ENCODE peak calls at places on chromosomes 3 and 15, in nine cellular contexts. One of them, this sample, is unnamed.
A peak's percentile ranks its signal among the peaks of the same experiment; 100 is the strongest.

GRCh38 chr3:4571690-4572334 is 78.7 kb downstream of the ITPR1 start:
- DNase-seq in A549: no peak
- DNase-seq in Peyer's patch: no peak
- DNase-seq in heart left ventricle: no peak
- DNase-seq in stomach: no peak
- DNase-seq in adrenal gland: no peak
- DNase-seq in tibial nerve: no peak
- DNase-seq in ovary: no peak
- DNase-seq in body of pancreas: no peak
- DNase-seq in this sample: no peak

GRCh38 chr3:141795719-141796435 is 32.7 kb downstream of the GRK7 start:
- DNase-seq in A549: no peak
- DNase-seq in Peyer's patch: peak; percentile 71
- DNase-seq in heart left ventricle: no peak
- DNase-seq in stomach: no peak
- DNase-seq in adrenal gland: peak; percentile 56
- DNase-seq in tibial nerve: peak; percentile 40
- DNase-seq in ovary: peak; percentile 40
- DNase-seq in body of pancreas: peak; percentile 17
- DNase-seq in this sample: peak; percentile 94

GRCh38 chr3:72255736-72256559 is 471.0 kb upstream of the PROK2 start:
- DNase-seq in A549: no peak
- DNase-seq in Peyer's patch: peak; percentile 77
- DNase-seq in heart left ventricle: no peak
- DNase-seq in stomach: peak; percentile 85
- DNase-seq in adrenal gland: no peak
- DNase-seq in tibial nerve: no peak
- DNase-seq in ovary: no peak
- DNase-seq in body of pancreas: peak; percentile 76
- DNase-seq in this sample: peak; percentile 73

GRCh38 chr15:56468271-56468912 is 3.5 kb upstream of the MNS1 start:
- DNase-seq in A549: no peak
- DNase-seq in Peyer's patch: no peak
- DNase-seq in heart left ventricle: no peak
- DNase-seq in stomach: no peak
- DNase-seq in adrenal gland: no peak
- DNase-seq in tibial nerve: no peak
- DNase-seq in ovary: no peak
- DNase-seq in body of pancreas: no peak
- DNase-seq in this sample: no peak

GRCh38 chr3:23094890-23095462 is 108.2 kb upstream of the UBE2E2 start:
- DNase-seq in A549: peak; percentile 68
- DNase-seq in Peyer's patch: no peak
- DNase-seq in heart left ventricle: no peak
- DNase-seq in stomach: no peak
- DNase-seq in adrenal gland: no peak
- DNase-seq in tibial nerve: no peak
- DNase-seq in ovary: no peak
- DNase-seq in body of pancreas: no peak
- DNase-seq in this sample: no peak

GRCh38 chr3:49001155-49001554 is 6.0 kb upstream of the WDR6 start:
- DNase-seq in A549: no peak
- DNase-seq in Peyer's patch: no peak
- DNase-seq in heart left ventricle: no peak
- DNase-seq in stomach: no peak
- DNase-seq in adrenal gland: no peak
- DNase-seq in tibial nerve: no peak
- DNase-seq in ovary: no peak
- DNase-seq in body of pancreas: no peak
- DNase-seq in this sample: no peak

GRCh38 chr3:123941150-123941941 is 19.7 kb downstream of the CCDC14 start:
- DNase-seq in A549: no peak
- DNase-seq in Peyer's patch: no peak
- DNase-seq in heart left ventricle: no peak
- DNase-seq in stomach: no peak
- DNase-seq in adrenal gland: no peak
- DNase-seq in tibial nerve: no peak
- DNase-seq in ovary: no peak
- DNase-seq in body of pancreas: no peak
- DNase-seq in this sample: no peak

GRCh38 chr3:36969540-36970432 is 23.1 kb downstream of the EPM2AIP1 start:
- DNase-seq in A549: no peak
- DNase-seq in Peyer's patch: peak; percentile 62
- DNase-seq in heart left ventricle: no peak
- DNase-seq in stomach: no peak
- DNase-seq in adrenal gland: peak; percentile 44
- DNase-seq in tibial nerve: no peak
- DNase-seq in ovary: no peak
- DNase-seq in body of pancreas: no peak
- DNase-seq in this sample: peak; percentile 74

GRCh38 chr15:29821416-29822099 is 710 bp downstream of the TJP1 start:
- DNase-seq in A549: peak; percentile 75
- DNase-seq in Peyer's patch: peak; percentile 87
- DNase-seq in heart left ventricle: peak; percentile 79
- DNase-seq in stomach: peak; percentile 84
- DNase-seq in adrenal gland: peak; percentile 82
- DNase-seq in tibial nerve: peak; percentile 49
- DNase-seq in ovary: peak; percentile 63
- DNase-seq in body of pancreas: peak; percentile 91
- DNase-seq in this sample: peak; percentile 60

GRCh38 chr3:149536429-149536828 is 61.9 kb downstream of the TM4SF4 start:
- DNase-seq in A549: no peak
- DNase-seq in Peyer's patch: no peak
- DNase-seq in heart left ventricle: peak; percentile 79
- DNase-seq in stomach: no peak
- DNase-seq in adrenal gland: peak; percentile 82
- DNase-seq in tibial nerve: no peak
- DNase-seq in ovary: peak; percentile 55
- DNase-seq in body of pancreas: peak; percentile 77
- DNase-seq in this sample: no peak

GRCh38 chr3:51681453-51681852 is 10.4 kb downstream of the TEX264 start:
- DNase-seq in A549: no peak
- DNase-seq in Peyer's patch: peak; percentile 77
- DNase-seq in heart left ventricle: peak; percentile 72
- DNase-seq in stomach: peak; percentile 34
- DNase-seq in adrenal gland: no peak
- DNase-seq in tibial nerve: peak; percentile 30
- DNase-seq in ovary: no peak
- DNase-seq in body of pancreas: no peak
- DNase-seq in this sample: peak; percentile 51

GRCh38 chr15:97909291-97909891 is 51.1 kb upstream of the ARRDC4 start:
- DNase-seq in A549: peak; percentile 33
- DNase-seq in Peyer's patch: peak; percentile 85
- DNase-seq in heart left ventricle: no peak
- DNase-seq in stomach: peak; percentile 74
- DNase-seq in adrenal gland: peak; percentile 76
- DNase-seq in tibial nerve: peak; percentile 59
- DNase-seq in ovary: peak; percentile 12
- DNase-seq in body of pancreas: peak; percentile 74
- DNase-seq in this sample: peak; percentile 54

GRCh38 chr3:10411598-10412332 is 90.9 kb upstream of the SEC13 start:
- DNase-seq in A549: no peak
- DNase-seq in Peyer's patch: no peak
- DNase-seq in heart left ventricle: no peak
- DNase-seq in stomach: no peak
- DNase-seq in adrenal gland: no peak
- DNase-seq in tibial nerve: no peak
- DNase-seq in ovary: no peak
- DNase-seq in body of pancreas: no peak
- DNase-seq in this sample: no peak

GRCh38 chr3:37068031-37068430 is 74.7 kb downstream of the MLH1 start:
- DNase-seq in A549: no peak
- DNase-seq in Peyer's patch: no peak
- DNase-seq in heart left ventricle: no peak
- DNase-seq in stomach: no peak
- DNase-seq in adrenal gland: no peak
- DNase-seq in tibial nerve: no peak
- DNase-seq in ovary: no peak
- DNase-seq in body of pancreas: no peak
- DNase-seq in this sample: no peak

GRCh38 chr15:58293622-58294550 is 137.9 kb upstream of the LIPC start:
- DNase-seq in A549: no peak
- DNase-seq in Peyer's patch: no peak
- DNase-seq in heart left ventricle: no peak
- DNase-seq in stomach: no peak
- DNase-seq in adrenal gland: no peak
- DNase-seq in tibial nerve: no peak
- DNase-seq in ovary: no peak
- DNase-seq in body of pancreas: no peak
- DNase-seq in this sample: no peak

GRCh38 chr3:50237133-50237651 is 1.2 kb downstream of the GNAI2 start:
- DNase-seq in A549: no peak
- DNase-seq in Peyer's patch: peak; percentile 63
- DNase-seq in heart left ventricle: no peak
- DNase-seq in stomach: no peak
- DNase-seq in adrenal gland: no peak
- DNase-seq in tibial nerve: no peak
- DNase-seq in ovary: no peak
- DNase-seq in body of pancreas: no peak
- DNase-seq in this sample: no peak

GRCh38 chr3:62131620-62132019 is 241.7 kb downstream of the FEZF2 start:
- DNase-seq in A549: no peak
- DNase-seq in Peyer's patch: no peak
- DNase-seq in heart left ventricle: no peak
- DNase-seq in stomach: no peak
- DNase-seq in adrenal gland: no peak
- DNase-seq in tibial nerve: no peak
- DNase-seq in ovary: no peak
- DNase-seq in body of pancreas: no peak
- DNase-seq in this sample: no peak

GRCh38 chr15:41417418-41417811 is 520 bp downstream of the RTF1 start:
- DNase-seq in A549: peak; percentile 17
- DNase-seq in Peyer's patch: peak; percentile 55
- DNase-seq in heart left ventricle: no peak
- DNase-seq in stomach: no peak
- DNase-seq in adrenal gland: no peak
- DNase-seq in tibial nerve: no peak
- DNase-seq in ovary: no peak
- DNase-seq in body of pancreas: no peak
- DNase-seq in this sample: peak; percentile 19

GRCh38 chr15:98174286-98174685 is 213.8 kb downstream of the ARRDC4 start:
- DNase-seq in A549: no peak
- DNase-seq in Peyer's patch: no peak
- DNase-seq in heart left ventricle: no peak
- DNase-seq in stomach: no peak
- DNase-seq in adrenal gland: no peak
- DNase-seq in tibial nerve: no peak
- DNase-seq in ovary: no peak
- DNase-seq in body of pancreas: no peak
- DNase-seq in this sample: no peak

GRCh38 chr15:90869601-90870353 is 1.4 kb downstream of the FURIN start:
- DNase-seq in A549: no peak
- DNase-seq in Peyer's patch: peak; percentile 80
- DNase-seq in heart left ventricle: peak; percentile 89
- DNase-seq in stomach: no peak
- DNase-seq in adrenal gland: peak; percentile 64
- DNase-seq in tibial nerve: peak; percentile 67
- DNase-seq in ovary: no peak
- DNase-seq in body of pancreas: peak; percentile 58
- DNase-seq in this sample: peak; percentile 78
- TF ChIP-seq CTCF in A549: no peak
- TF ChIP-seq CTCF in Peyer's patch: no peak
- TF ChIP-seq CTCF in heart left ventricle: no peak
- TF ChIP-seq CTCF in stomach: no peak
- TF ChIP-seq CTCF in adrenal gland: no peak
- TF ChIP-seq CTCF in tibial nerve: no peak
- TF ChIP-seq CTCF in ovary: no peak
- TF ChIP-seq CTCF in body of pancreas: no peak
- TF ChIP-seq CTCF in this sample: no peak

GRCh38 chr15:94317211-94317610 is 85.8 kb downstream of the MCTP2 start:
- DNase-seq in A549: no peak
- DNase-seq in Peyer's patch: no peak
- DNase-seq in heart left ventricle: no peak
- DNase-seq in stomach: no peak
- DNase-seq in adrenal gland: no peak
- DNase-seq in tibial nerve: no peak
- DNase-seq in ovary: no peak
- DNase-seq in body of pancreas: no peak
- DNase-seq in this sample: no peak
- TF ChIP-seq POLR2A in A549: no peak
- TF ChIP-seq POLR2A in Peyer's patch: no peak
- TF ChIP-seq POLR2A in heart left ventricle: no peak
- TF ChIP-seq POLR2A in stomach: no peak
- TF ChIP-seq POLR2A in adrenal gland: no peak
- TF ChIP-seq POLR2A in tibial nerve: no peak
- TF ChIP-seq POLR2A in ovary: no peak
- TF ChIP-seq POLR2A in body of pancreas: no peak
- TF ChIP-seq POLR2A in this sample: no peak

GRCh38 chr3:160677459-160677901 is 520 bp downstream of the ARL14 start:
- DNase-seq in A549: peak; percentile 24
- DNase-seq in Peyer's patch: no peak
- DNase-seq in heart left ventricle: no peak
- DNase-seq in stomach: no peak
- DNase-seq in adrenal gland: no peak
- DNase-seq in tibial nerve: no peak
- DNase-seq in ovary: no peak
- DNase-seq in body of pancreas: peak; percentile 51
- DNase-seq in this sample: no peak

GRCh38 chr3:160675566-160676124 is 1.3 kb upstream of the ARL14 start:
- DNase-seq in A549: no peak
- DNase-seq in Peyer's patch: no peak
- DNase-seq in heart left ventricle: no peak
- DNase-seq in stomach: no peak
- DNase-seq in adrenal gland: no peak
- DNase-seq in tibial nerve: no peak
- DNase-seq in ovary: no peak
- DNase-seq in body of pancreas: no peak
- DNase-seq in this sample: no peak

GRCh38 chr3:160673188-160673587 is 3.8 kb upstream of the ARL14 start:
- DNase-seq in A549: no peak
- DNase-seq in Peyer's patch: no peak
- DNase-seq in heart left ventricle: no peak
- DNase-seq in stomach: no peak
- DNase-seq in adrenal gland: no peak
- DNase-seq in tibial nerve: no peak
- DNase-seq in ovary: no peak
- DNase-seq in body of pancreas: no peak
- DNase-seq in this sample: no peak

GRCh38 chr3:160676547-160677303 is at the start of gene ARL14:
- DNase-seq in A549: peak; percentile 68
- DNase-seq in Peyer's patch: peak; percentile 62
- DNase-seq in heart left ventricle: no peak
- DNase-seq in stomach: peak; percentile 39
- DNase-seq in adrenal gland: no peak
- DNase-seq in tibial nerve: no peak
- DNase-seq in ovary: no peak
- DNase-seq in body of pancreas: peak; percentile 77
- DNase-seq in this sample: no peak

GRCh38 chr3:160678447-160678846 is 1.5 kb downstream of the ARL14 start:
- DNase-seq in A549: no peak
- DNase-seq in Peyer's patch: no peak
- DNase-seq in heart left ventricle: no peak
- DNase-seq in stomach: no peak
- DNase-seq in adrenal gland: no peak
- DNase-seq in tibial nerve: no peak
- DNase-seq in ovary: no peak
- DNase-seq in body of pancreas: peak; percentile 24
- DNase-seq in this sample: no peak
- H3K4me3 ChIP-seq in A549: no peak overlapping the region
- H3K4me3 ChIP-seq in Peyer's patch: peak overlapping the region; percentile 3
- H3K4me3 ChIP-seq in heart left ventricle: no peak overlapping the region
- H3K4me3 ChIP-seq in stomach: peak overlapping the region; percentile 35
- H3K4me3 ChIP-seq in adrenal gland: no peak overlapping the region
- H3K4me3 ChIP-seq in tibial nerve: no peak overlapping the region
- H3K4me3 ChIP-seq in ovary: no peak overlapping the region
- H3K4me3 ChIP-seq in body of pancreas: peak overlapping the region; percentile 6
- H3K4me3 ChIP-seq in this sample: no peak overlapping the region

GRCh38 chr3:13308406-13308805 is 111.7 kb downstream of the NUP210 start:
- DNase-seq in A549: peak; percentile 80
- DNase-seq in Peyer's patch: peak; percentile 70
- DNase-seq in heart left ventricle: no peak
- DNase-seq in stomach: peak; percentile 39
- DNase-seq in adrenal gland: peak; percentile 54
- DNase-seq in tibial nerve: no peak
- DNase-seq in ovary: no peak
- DNase-seq in body of pancreas: peak; percentile 76
- DNase-seq in this sample: no peak
- TF ChIP-seq CTCF in A549: peak; percentile 45
- TF ChIP-seq CTCF in Peyer's patch: peak; percentile 48
- TF ChIP-seq CTCF in heart left ventricle: peak; percentile 27
- TF ChIP-seq CTCF in stomach: no peak
- TF ChIP-seq CTCF in adrenal gland: peak; percentile 51
- TF ChIP-seq CTCF in tibial nerve: peak; percentile 22
- TF ChIP-seq CTCF in ovary: no peak
- TF ChIP-seq CTCF in body of pancreas: peak; percentile 67
- TF ChIP-seq CTCF in this sample: no peak

This sample was measured in lower leg skin.